ENCODE peak calls at places on chromosomes 3 and 15, in four cellular contexts. U is uterus, T is osteoblast, I is left ventricle myocardium inferior. C is an unnamed sample.

GRCh38 chr3:8554725-8555621 is 53.4 kb downstream of the LMCD1 start:
- DNase-seq in U (peak; percentile 36), T (peak; percentile 87), I (peak; percentile 36), C (no peak)

GRCh38 chr15:45186771-45187577 is 792 bp downstream of the SHF start:
- DNase-seq in U (no peak), T (peak; percentile 66), I (no peak), C (no peak)

GRCh38 chr3:10495003-10495402 is 10.4 kb downstream of the ATP2B2 start:
- DNase-seq in U (no peak), T (peak; percentile 37), I (peak; percentile 22), C (no peak)

GRCh38 chr3:183790700-183791099 is 34.7 kb downstream of the MAP6D1 start:
- DNase-seq in U (no peak), T (no peak), I (no peak), C (no peak)

GRCh38 chr15:70856177-70856883 is 2.4 kb upstream of the LARP6 start:
- DNase-seq in U (no peak), T (peak; percentile 89), I (no peak), C (no peak)

GRCh38 chr3:52490938-52491526 is 4.1 kb upstream of the STAB1 start:
- DNase-seq in U (peak; percentile 44), T (peak; percentile 90), I (peak; percentile 50), C (no peak)

GRCh38 chr3:116135462-116135861 is 309.8 kb downstream of the LSAMP start:
- DNase-seq in U (peak; percentile 21), T (no peak), I (peak; percentile 34), C (no peak)

GRCh38 chr3:10232138-10232537 is 16.1 kb upstream of the TATDN2 start:
- DNase-seq in U (no peak), T (no peak), I (no peak), C (no peak)

GRCh38 chr3:71304684-71305083 is 278.8 kb downstream of the FOXP1 start:
- DNase-seq in U (peak; percentile 24), T (no peak), I (no peak), C (no peak)

GRCh38 chr3:146160233-146160963 is 586 bp downstream of the PLOD2 start:
- DNase-seq in U (peak; percentile 81), T (peak; percentile 87), I (peak; percentile 41), C (peak; percentile 57)

GRCh38 chr3:196268270-196269163 is 19.0 kb downstream of the PCYT1A start:
- DNase-seq in U (no peak), T (no peak), I (no peak), C (no peak)

GRCh38 chr15:73367624-73368300 is 996 bp downstream of the HCN4 start:
- DNase-seq in U (no peak), T (peak; percentile 88), I (no peak), C (no peak)

GRCh38 chr15:25670025-25670554 is 193.0 kb downstream of the ATP10A start:
- DNase-seq in U (peak; percentile 64), T (peak; percentile 80), I (peak; percentile 69), C (no peak)

GRCh38 chr15:40590635-40591105 is 3.4 kb upstream of the KNL1 start:
- DNase-seq in U (no peak), T (no peak), I (no peak), C (no peak)

GRCh38 chr3:44914936-44915335 is 40.5 kb downstream of the TGM4 start:
- DNase-seq in U (no peak), T (peak; percentile 91), I (no peak), C (no peak)

GRCh38 chr3:72274511-72275295 is 489.8 kb upstream of the PROK2 start:
- DNase-seq in U (peak; percentile 73), T (peak; percentile 82), I (peak; percentile 46), C (no peak)

GRCh38 chr3:55937301-55937700 is 450.2 kb upstream of the WNT5A start:
- DNase-seq in U (no peak), T (no peak), I (no peak), C (no peak)

GRCh38 chr3:128846501-128846900 is 32.9 kb upstream of the ACAD9 start:
- DNase-seq in U (no peak), T (no peak), I (no peak), C (no peak)

GRCh38 chr3:53525765-53526761 is 31.7 kb downstream of the CACNA1D start:
- DNase-seq in U (peak; percentile 79), T (no peak), I (no peak), C (no peak)

GRCh38 chr3:61733866-61734265 is 172.5 kb downstream of the PTPRG start:
- DNase-seq in U (no peak), T (no peak), I (peak; percentile 28), C (no peak)

GRCh38 chr3:60114191-60114590 is 1064.4 kb upstream of the CFAP20DC start:
- DNase-seq in U (no peak), T (no peak), I (no peak), C (no peak)

GRCh38 chr3:37040231-37040630 is 46.9 kb downstream of the MLH1 start:
- DNase-seq in U (no peak), T (no peak), I (no peak), C (no peak)

GRCh38 chr3:31027914-31028313 is 133.5 kb upstream of the GADL1 start:
- DNase-seq in U (no peak), T (no peak), I (no peak), C (no peak)

GRCh38 chr3:33895658-33896057 is 97.2 kb downstream of the PDCD6IP start:
- DNase-seq in U (no peak), T (no peak), I (no peak), C (no peak)

GRCh38 chr15:64045106-64045435 is 1.2 kb downstream of the DAPK2 start:
- DNase-seq in U (no peak), T (peak; percentile 73), I (no peak), C (no peak)

GRCh38 chr3:143826296-143826695 is 22.0 kb downstream of the SLC9A9 start:
- DNase-seq in U (no peak), T (no peak), I (no peak), C (no peak)

GRCh38 chr3:192409838-192410683 is 317.3 kb downstream of the FGF12 start:
- DNase-seq in U (no peak), T (peak; percentile 68), I (peak; percentile 18), C (no peak)

GRCh38 chr3:171967932-171968678 is 71.3 kb upstream of the FNDC3B start:
- DNase-seq in U (no peak), T (peak; percentile 67), I (no peak), C (no peak)

GRCh38 chr15:71055461-71055860 is 59.8 kb upstream of the THSD4 start:
- DNase-seq in U (no peak), T (no peak), I (no peak), C (no peak)

GRCh38 chr3:140942221-140943104 is 827 bp downstream of the SLC25A36 start:
- DNase-seq in U (peak; percentile 36), T (peak; percentile 83), I (peak; percentile 61), C (no peak)

GRCh38 chr3:69882560-69882959 is 117.0 kb upstream of the SAMMSON start:
- DNase-seq in U (no peak), T (no peak), I (no peak), C (no peak)

GRCh38 chr15:60585743-60586708 is 107.1 kb upstream of the ICE2 start:
- DNase-seq in U (peak; percentile 72), T (peak; percentile 88), I (no peak), C (no peak)

GRCh38 chr15:38688761-38689160 is 124.1 kb upstream of the RASGRP1 start:
- DNase-seq in U (no peak), T (no peak), I (no peak), C (no peak)

GRCh38 chr3:107208100-107208499 is 169.1 kb upstream of the CCDC54 start:
- DNase-seq in U (peak; percentile 72), T (peak; percentile 73), I (no peak), C (no peak)

GRCh38 chr3:74614133-74614967 is at the start of gene CNTN3:
- DNase-seq in U (no peak), T (peak; percentile 41), I (peak; percentile 21), C (no peak)
- H3K4me3 ChIP-seq in U (peak within 1 kb of the TSS; percentile 32), T (no peak within 1 kb of the TSS), I (peak within 1 kb of the TSS; percentile 67), C (peak within 1 kb of the TSS; percentile 80)

GRCh38 chr3:50319181-50319871 is 3.2 kb downstream of the HYAL2 start:
- DNase-seq in U (no peak), T (no peak), I (no peak), C (no peak)

GRCh38 chr3:50318615-50319014 is 3.9 kb downstream of the HYAL2 start:
- DNase-seq in U (no peak), T (no peak), I (no peak), C (no peak)

GRCh38 chr3:50321146-50321843 is 1.2 kb downstream of the HYAL2 start:
- DNase-seq in U (peak; percentile 90), T (peak; percentile 100), I (peak; percentile 91), C (no peak)

GRCh38 chr3:50320853-50321145 is 1.7 kb downstream of the HYAL2 start:
- DNase-seq in U (no peak), T (no peak), I (no peak), C (no peak)

GRCh38 chr3:50319872-50320625 is 2.5 kb downstream of the HYAL2 start:
- DNase-seq in U (no peak), T (peak; percentile 72), I (no peak), C (no peak)
- H3K27ac ChIP-seq in U (peak overlapping the region; percentile 96), T (peak overlapping the region; percentile 99), I (peak overlapping the region; percentile 99), C (peak overlapping the region; percentile 97)

GRCh38 chr3:194130807-194131589 is 5.0 kb upstream of the HES1 start:
- DNase-seq in U (no peak), T (no peak), I (no peak), C (no peak)
- H3K4me3 ChIP-seq in U (no peak overlapping the region), T (no peak overlapping the region), I (no peak overlapping the region), C (peak overlapping the region; percentile 46)

GRCh38 chr15:74847462-74847861 is 4.5 kb upstream of the ULK3 start:
- DNase-seq in U (no peak), T (no peak), I (peak; percentile 68), C (no peak)

GRCh38 chr15:74854453-74854852 is 11.5 kb upstream of the ULK3 start:
- DNase-seq in U (no peak), T (no peak), I (no peak), C (no peak)

GRCh38 chr15:74851960-74852359 is 9.0 kb upstream of the ULK3 start:
- DNase-seq in U (no peak), T (peak; percentile 25), I (no peak), C (no peak)

GRCh38 chr15:74845581-74845980 is 2.6 kb upstream of the ULK3 start:
- DNase-seq in U (no peak), T (peak; percentile 58), I (no peak), C (no peak)

GRCh38 chr15:74850398-74850797 is 7.4 kb upstream of the ULK3 start:
- DNase-seq in U (no peak), T (no peak), I (no peak), C (no peak)
- H3K27ac ChIP-seq in U (no peak overlapping the region), T (no peak overlapping the region), I (no peak overlapping the region), C (no peak overlapping the region)